ENCODE peak calls at places on chromosomes 7 and 10, in four cellular contexts. Q is myocyte; I is IMR-90; O is activated effector memory CD4-positive, alpha-beta T cell treated with anti-CD3 and anti-CD28 coated beads, Interleukin-2, amount 50 U/mL, for 16 hours. K is an unnamed sample.

GRCh38 chr10:76558996-76559888 is 1078.4 kb downstream of the KCNMA1 start:
- DNase-seq in Q (peak), I (peak), O (no peak), K (peak)

GRCh38 chr10:125152646-125153368 is 7.6 kb downstream of the CTBP2 start:
- DNase-seq in Q (peak), I (no peak), O (no peak), K (no peak)

GRCh38 chr7:95322396-95322795 is 1.9 kb downstream of the PON1 start:
- DNase-seq in Q (no peak), I (no peak), O (no peak), K (no peak)

GRCh38 chr10:55509168-55509567 is 708.1 kb upstream of the PCDH15 start:
- DNase-seq in Q (no peak), I (no peak), O (no peak), K (no peak)

GRCh38 chr10:104483582-104483981 is 129.9 kb downstream of the CFAP58 start:
- DNase-seq in Q (no peak), I (no peak), O (no peak), K (no peak)

GRCh38 chr10:124998624-124999291 is 56.8 kb downstream of the ZRANB1 start:
- DNase-seq in Q (no peak), I (no peak), O (peak), K (no peak)

GRCh38 chr7:107234436-107234835 is 65.6 kb downstream of the HBP1 start:
- DNase-seq in Q (no peak), I (no peak), O (no peak), K (no peak)

GRCh38 chr7:137564677-137565076 is 221.1 kb upstream of the PTN start:
- DNase-seq in Q (no peak), I (no peak), O (no peak), K (no peak)

GRCh38 chr10:67261300-67261797 is 335.5 kb downstream of the LRRTM3 start:
- DNase-seq in Q (no peak), I (no peak), O (no peak), K (no peak)

GRCh38 chr10:86179143-86179505 is 187.5 kb downstream of the GRID1 start:
- DNase-seq in Q (no peak), I (no peak), O (peak), K (no peak)

GRCh38 chr10:18658301-18658991 is 785 bp upstream of the ARL5B start:
- DNase-seq in Q (peak), I (peak), O (peak), K (peak)

GRCh38 chr10:125797999-125798662 is 22.5 kb upstream of the MMP21 start:
- DNase-seq in Q (no peak), I (no peak), O (no peak), K (no peak)

GRCh38 chr10:32167450-32167849 is 111.2 kb upstream of the KIF5B start:
- DNase-seq in Q (peak), I (no peak), O (no peak), K (no peak)

GRCh38 chr7:6705959-6706665 is 635 bp downstream of the ZNF12 start:
- DNase-seq in Q (peak), I (peak), O (peak), K (peak)

GRCh38 chr10:125003901-125004467 is 62.1 kb downstream of the ZRANB1 start:
- DNase-seq in Q (no peak), I (no peak), O (peak), K (no peak)

GRCh38 chr10:112026438-112026837 is 157.1 kb downstream of the GPAM start:
- DNase-seq in Q (no peak), I (no peak), O (no peak), K (no peak)

GRCh38 chr10:51894752-51895151 is 195.4 kb upstream of the CSTF2T start:
- DNase-seq in Q (no peak), I (peak), O (no peak), K (no peak)

GRCh38 chr7:99764478-99764877 is 19.5 kb downstream of the CYP3A4 start:
- DNase-seq in Q (no peak), I (no peak), O (no peak), K (no peak)

GRCh38 chr10:124465003-124465776 is 3.6 kb downstream of the LHPP start:
- DNase-seq in Q (no peak), I (no peak), O (no peak), K (no peak)

GRCh38 chr7:818031-818699 is 14.1 kb upstream of the SUN1 start:
- DNase-seq in Q (peak), I (peak), O (no peak), K (peak)

GRCh38 chr10:123990889-123991288 is 99.3 kb upstream of the CPXM2 start:
- DNase-seq in Q (no peak), I (no peak), O (no peak), K (no peak)

GRCh38 chr7:111855161-111855841 is 293.0 kb upstream of the IMMP2L start:
- DNase-seq in Q (peak), I (peak), O (no peak), K (peak)

GRCh38 chr7:114628362-114628761 is 213.7 kb downstream of the FOXP2 start:
- DNase-seq in Q (no peak), I (no peak), O (no peak), K (no peak)

GRCh38 chr7:117124585-117125220 is 171.4 kb downstream of the ST7 start:
- DNase-seq in Q (peak), I (peak), O (peak), K (peak)

GRCh38 chr7:11427686-11428273 is 404.2 kb downstream of the THSD7A start:
- DNase-seq in Q (peak), I (peak), O (no peak), K (peak)

GRCh38 chr10:111131168-111131799 is 54.5 kb downstream of the ADRA2A start:
- DNase-seq in Q (no peak), I (no peak), O (no peak), K (no peak)

GRCh38 chr10:31706921-31707571 is 221.6 kb downstream of the ARHGAP12 start:
- DNase-seq in Q (no peak), I (no peak), O (no peak), K (no peak)

GRCh38 chr7:24576171-24577052 is 3.2 kb downstream of the PALS2 start:
- DNase-seq in Q (peak), I (peak), O (no peak), K (peak)

GRCh38 chr7:68776326-68776725 is 821.9 kb upstream of the AUTS2 start:
- DNase-seq in Q (no peak), I (no peak), O (no peak), K (no peak)